ENCODE peak calls at places on chromosomes 5 and 9, in five cellular contexts. One of them, this sample, is unnamed.

GRCh38 chr9:107387401-107387800 is 102.2 kb downstream of the KLF4 start:
- DNase-seq in Caco-2: no peak
- DNase-seq in lower leg skin: no peak
- DNase-seq in tibial artery: no peak
- DNase-seq in AG04450: no peak
- DNase-seq in this sample: no peak

GRCh38 chr9:114080773-114081440 is 2.8 kb upstream of the AMBP start:
- DNase-seq in Caco-2: peak
- DNase-seq in lower leg skin: peak
- DNase-seq in tibial artery: no peak
- DNase-seq in AG04450: no peak
- DNase-seq in this sample: peak

GRCh38 chr9:117411547-117411946 is 3.3 kb downstream of the ASTN2 start:
- DNase-seq in Caco-2: no peak
- DNase-seq in lower leg skin: peak
- DNase-seq in tibial artery: peak
- DNase-seq in AG04450: no peak
- DNase-seq in this sample: peak

GRCh38 chr9:98222885-98223640 is 30.6 kb upstream of the CORO2A start:
- DNase-seq in Caco-2: peak
- DNase-seq in lower leg skin: no peak
- DNase-seq in tibial artery: no peak
- DNase-seq in AG04450: peak
- DNase-seq in this sample: no peak

GRCh38 chr5:177458912-177459350 is 12.3 kb downstream of the PRR7 start:
- DNase-seq in Caco-2: peak
- DNase-seq in lower leg skin: no peak
- DNase-seq in tibial artery: no peak
- DNase-seq in AG04450: no peak
- DNase-seq in this sample: no peak

GRCh38 chr5:15384581-15384980 is 115.4 kb upstream of the FBXL7 start:
- DNase-seq in Caco-2: no peak
- DNase-seq in lower leg skin: no peak
- DNase-seq in tibial artery: no peak
- DNase-seq in AG04450: no peak
- DNase-seq in this sample: no peak

GRCh38 chr5:90293931-90294330 is 115.6 kb downstream of the CETN3 start:
- DNase-seq in Caco-2: peak
- DNase-seq in lower leg skin: no peak
- DNase-seq in tibial artery: no peak
- DNase-seq in AG04450: no peak
- DNase-seq in this sample: no peak

GRCh38 chr5:1462358-1462757 is 17.1 kb upstream of the SLC6A3 start:
- DNase-seq in Caco-2: no peak
- DNase-seq in lower leg skin: no peak
- DNase-seq in tibial artery: peak
- DNase-seq in AG04450: no peak
- DNase-seq in this sample: no peak

GRCh38 chr9:128911529-128912035 is 9.2 kb upstream of the PHYHD1 start:
- DNase-seq in Caco-2: no peak
- DNase-seq in lower leg skin: no peak
- DNase-seq in tibial artery: peak
- DNase-seq in AG04450: no peak
- DNase-seq in this sample: no peak

GRCh38 chr5:172005708-172006377 is 595 bp downstream of the FBXW11 start:
- DNase-seq in Caco-2: peak
- DNase-seq in lower leg skin: no peak
- DNase-seq in tibial artery: peak
- DNase-seq in AG04450: no peak
- DNase-seq in this sample: peak

GRCh38 chr5:151477106-151477505 is 29.7 kb downstream of the SLC36A1 start:
- DNase-seq in Caco-2: no peak
- DNase-seq in lower leg skin: peak
- DNase-seq in tibial artery: no peak
- DNase-seq in AG04450: no peak
- DNase-seq in this sample: no peak

GRCh38 chr5:16918156-16918555 is 17.9 kb downstream of the MYO10 start:
- DNase-seq in Caco-2: no peak
- DNase-seq in lower leg skin: no peak
- DNase-seq in tibial artery: no peak
- DNase-seq in AG04450: no peak
- DNase-seq in this sample: no peak

GRCh38 chr5:9387879-9388278 is 158.0 kb downstream of the SEMA5A start:
- DNase-seq in Caco-2: no peak
- DNase-seq in lower leg skin: no peak
- DNase-seq in tibial artery: no peak
- DNase-seq in AG04450: no peak
- DNase-seq in this sample: no peak

GRCh38 chr9:14645648-14646047 is 47.6 kb downstream of the ZDHHC21 start:
- DNase-seq in Caco-2: no peak
- DNase-seq in lower leg skin: no peak
- DNase-seq in tibial artery: no peak
- DNase-seq in AG04450: peak
- DNase-seq in this sample: no peak

GRCh38 chr9:116073826-116074225 is 79.8 kb upstream of the PAPPA start:
- DNase-seq in Caco-2: no peak
- DNase-seq in lower leg skin: no peak
- DNase-seq in tibial artery: no peak
- DNase-seq in AG04450: no peak
- DNase-seq in this sample: no peak

GRCh38 chr5:61089351-61089750 is 72.9 kb downstream of the SMIM15 start:
- DNase-seq in Caco-2: no peak
- DNase-seq in lower leg skin: no peak
- DNase-seq in tibial artery: no peak
- DNase-seq in AG04450: no peak
- DNase-seq in this sample: no peak

GRCh38 chr9:131500377-131500776 is 2.3 kb upstream of the POMT1 start:
- DNase-seq in Caco-2: no peak
- DNase-seq in lower leg skin: no peak
- DNase-seq in tibial artery: no peak
- DNase-seq in AG04450: no peak
- DNase-seq in this sample: no peak

GRCh38 chr5:178106556-178107239 is 6.6 kb upstream of the N4BP3 start:
- DNase-seq in Caco-2: no peak
- DNase-seq in lower leg skin: no peak
- DNase-seq in tibial artery: no peak
- DNase-seq in AG04450: no peak
- DNase-seq in this sample: no peak

GRCh38 chr9:101457003-101457402 is 21.4 kb upstream of the ALDOB start:
- DNase-seq in Caco-2: no peak
- DNase-seq in lower leg skin: no peak
- DNase-seq in tibial artery: no peak
- DNase-seq in AG04450: no peak
- DNase-seq in this sample: no peak

GRCh38 chr5:12023614-12024241 is 119.5 kb upstream of the CTNND2 start:
- DNase-seq in Caco-2: no peak
- DNase-seq in lower leg skin: no peak
- DNase-seq in tibial artery: no peak
- DNase-seq in AG04450: no peak
- DNase-seq in this sample: no peak

GRCh38 chr5:32504923-32505596 is 60.5 kb upstream of the ZFR start:
- DNase-seq in Caco-2: no peak
- DNase-seq in lower leg skin: peak
- DNase-seq in tibial artery: peak
- DNase-seq in AG04450: peak
- DNase-seq in this sample: no peak

GRCh38 chr9:4574657-4575243 is 84.5 kb downstream of the SLC1A1 start:
- DNase-seq in Caco-2: no peak
- DNase-seq in lower leg skin: no peak
- DNase-seq in tibial artery: no peak
- DNase-seq in AG04450: no peak
- DNase-seq in this sample: no peak

GRCh38 chr9:88980732-88981336 is 10.4 kb upstream of the S1PR3 start:
- DNase-seq in Caco-2: no peak
- DNase-seq in lower leg skin: no peak
- DNase-seq in tibial artery: no peak
- DNase-seq in AG04450: peak
- DNase-seq in this sample: no peak

GRCh38 chr5:120419110-120419509 is 45.0 kb upstream of the PRR16 start:
- DNase-seq in Caco-2: no peak
- DNase-seq in lower leg skin: no peak
- DNase-seq in tibial artery: no peak
- DNase-seq in AG04450: no peak
- DNase-seq in this sample: no peak

DNA sequence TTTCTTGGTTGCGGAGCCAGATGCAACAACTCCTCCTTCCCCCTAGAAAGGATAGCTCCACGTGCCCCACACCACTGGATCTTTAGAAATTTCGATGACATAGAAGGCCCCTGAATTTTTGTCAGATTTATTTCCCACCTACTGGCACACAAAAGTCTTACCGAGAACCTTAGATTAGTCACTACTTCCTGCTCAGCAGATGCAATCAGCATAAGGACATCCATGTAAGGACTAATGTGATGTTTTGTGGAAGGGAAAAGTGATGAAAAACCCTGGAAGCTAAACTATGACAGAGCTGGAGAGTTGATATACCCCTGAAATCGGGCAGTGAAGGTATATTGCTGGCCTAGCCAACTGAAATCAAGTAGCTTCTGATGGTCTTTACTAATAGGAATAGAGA is 125.5 kb upstream of the NFIL3 start:
- DNase-seq in Caco-2: no peak
- DNase-seq in lower leg skin: no peak
- DNase-seq in tibial artery: no peak
- DNase-seq in AG04450: no peak
- DNase-seq in this sample: no peak
- TF ChIP-seq CTCF in Caco-2: no peak
- TF ChIP-seq CTCF in lower leg skin: no peak
- TF ChIP-seq CTCF in tibial artery: no peak
- TF ChIP-seq CTCF in AG04450: no peak
- TF ChIP-seq CTCF in this sample: no peak

GRCh38 chr5:141369994-141370848 is at the start of gene PCDHGB3:
- DNase-seq in Caco-2: no peak
- DNase-seq in lower leg skin: no peak
- DNase-seq in tibial artery: no peak
- DNase-seq in AG04450: no peak
- DNase-seq in this sample: no peak
- TF ChIP-seq CTCF in Caco-2: no peak
- TF ChIP-seq CTCF in lower leg skin: no peak
- TF ChIP-seq CTCF in tibial artery: no peak
- TF ChIP-seq CTCF in AG04450: peak
- TF ChIP-seq CTCF in this sample: no peak

DNA sequence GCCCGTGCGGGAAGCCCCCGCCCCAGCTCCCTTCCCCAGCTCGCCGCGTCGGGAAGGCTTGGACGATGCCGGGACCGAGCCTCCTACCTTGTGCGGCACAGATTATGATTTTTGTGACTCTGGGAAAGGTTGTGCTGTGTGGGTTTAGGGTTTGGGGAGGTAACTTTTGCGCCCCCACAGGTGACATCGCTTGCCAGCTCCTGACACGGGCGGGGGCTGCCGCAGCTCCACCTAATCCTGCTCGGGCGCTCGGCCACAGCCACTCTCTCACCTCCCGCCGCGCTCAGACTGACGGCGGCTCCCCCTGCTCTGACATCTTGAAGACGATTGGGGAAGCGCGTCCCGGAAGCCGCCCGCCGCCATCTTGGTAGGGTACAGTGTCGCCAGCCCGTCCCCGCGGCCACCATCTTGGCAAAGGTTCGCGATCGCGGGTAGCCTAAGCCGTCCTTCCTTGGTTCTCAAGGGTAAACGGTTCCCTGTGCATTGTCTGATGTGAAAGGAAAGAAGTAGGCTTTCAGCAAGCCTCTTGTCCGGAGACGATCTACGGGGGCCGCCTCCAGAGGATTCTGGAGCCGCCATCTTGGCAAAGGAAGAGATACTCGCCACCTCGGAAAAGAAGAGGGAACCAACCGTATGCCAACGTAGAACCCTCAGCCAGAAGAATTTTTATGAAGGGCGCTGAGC is 1.7 kb upstream of the NR3C1 start:
- DNase-seq in Caco-2: peak
- DNase-seq in lower leg skin: peak
- DNase-seq in tibial artery: peak
- DNase-seq in AG04450: peak
- DNase-seq in this sample: peak
- TF ChIP-seq CTCF in Caco-2: no peak
- TF ChIP-seq CTCF in lower leg skin: no peak
- TF ChIP-seq CTCF in tibial artery: peak
- TF ChIP-seq CTCF in AG04450: peak
- TF ChIP-seq CTCF in this sample: peak

GRCh38 chr9:34501889-34502425 is 20.8 kb downstream of the ENHO start:
- DNase-seq in Caco-2: no peak
- DNase-seq in lower leg skin: no peak
- DNase-seq in tibial artery: no peak
- DNase-seq in AG04450: no peak
- DNase-seq in this sample: no peak
- TF ChIP-seq CTCF in Caco-2: no peak
- TF ChIP-seq CTCF in lower leg skin: no peak
- TF ChIP-seq CTCF in tibial artery: peak
- TF ChIP-seq CTCF in AG04450: peak
- TF ChIP-seq CTCF in this sample: peak

GRCh38 chr9:6681147-6681956 is 35.8 kb upstream of the GLDC start:
- DNase-seq in Caco-2: peak
- DNase-seq in lower leg skin: peak
- DNase-seq in tibial artery: peak
- DNase-seq in AG04450: peak
- DNase-seq in this sample: peak
- TF ChIP-seq CTCF in Caco-2: no peak
- TF ChIP-seq CTCF in lower leg skin: no peak
- TF ChIP-seq CTCF in tibial artery: no peak
- TF ChIP-seq CTCF in AG04450: no peak
- TF ChIP-seq CTCF in this sample: no peak

This sample was measured in progenitor cell of endocrine pancreas.